ENCODE peak calls at places on chromosome 2, in five cellular contexts. One of them, this sample, is unnamed.

GRCh38 chr2:32423536-32423935 is 66.7 kb downstream of the BIRC6 start:
- DNase-seq in right lobe of liver: no peak
- DNase-seq in activated naive CD4-positive, alpha-beta T cell treated with Interleukin-2 at 50 U/mL for 16 hours: no peak
- DNase-seq in upper lobe of left lung: no peak
- DNase-seq in body of pancreas: no peak
- DNase-seq in this sample: no peak

GRCh38 chr2:120684691-120685402 is 50.8 kb upstream of the GLI2 start:
- DNase-seq in activated naive CD4-positive, alpha-beta T cell treated with Interleukin-2 at 50 U/mL for 16 hours: no peak
- DNase-seq in upper lobe of left lung: no peak
- DNase-seq in right lobe of liver: no peak
- DNase-seq in body of pancreas: no peak
- DNase-seq in this sample: peak; percentile 41

GRCh38 chr2:178469219-178469849 is 9.1 kb downstream of the FKBP7 start:
- DNase-seq in upper lobe of left lung: no peak
- DNase-seq in body of pancreas: no peak
- DNase-seq in activated naive CD4-positive, alpha-beta T cell treated with Interleukin-2 at 50 U/mL for 16 hours: no peak
- DNase-seq in right lobe of liver: no peak
- DNase-seq in this sample: no peak

GRCh38 chr2:206212673-206213513 is 53.2 kb downstream of the EEF1B2 start:
- DNase-seq in body of pancreas: no peak
- DNase-seq in activated naive CD4-positive, alpha-beta T cell treated with Interleukin-2 at 50 U/mL for 16 hours: no peak
- DNase-seq in upper lobe of left lung: no peak
- DNase-seq in right lobe of liver: no peak
- DNase-seq in this sample: peak; percentile 75

GRCh38 chr2:216312441-216312840 is 59.8 kb downstream of the MARCHF4 start:
- DNase-seq in activated naive CD4-positive, alpha-beta T cell treated with Interleukin-2 at 50 U/mL for 16 hours: no peak
- DNase-seq in upper lobe of left lung: no peak
- DNase-seq in body of pancreas: no peak
- DNase-seq in right lobe of liver: no peak
- DNase-seq in this sample: peak; percentile 60

GRCh38 chr2:188600536-188601210 is 309.0 kb downstream of the GULP1 start:
- DNase-seq in right lobe of liver: no peak
- DNase-seq in activated naive CD4-positive, alpha-beta T cell treated with Interleukin-2 at 50 U/mL for 16 hours: no peak
- DNase-seq in upper lobe of left lung: no peak
- DNase-seq in body of pancreas: no peak
- DNase-seq in this sample: peak; percentile 93

GRCh38 chr2:67649331-67650071 is 252.4 kb downstream of the ETAA1 start:
- DNase-seq in activated naive CD4-positive, alpha-beta T cell treated with Interleukin-2 at 50 U/mL for 16 hours: no peak
- DNase-seq in right lobe of liver: no peak
- DNase-seq in body of pancreas: peak; percentile 18
- DNase-seq in upper lobe of left lung: peak; percentile 2
- DNase-seq in this sample: peak; percentile 95

GRCh38 chr2:1231664-1232063 is 181.6 kb upstream of the TPO start:
- DNase-seq in right lobe of liver: no peak
- DNase-seq in upper lobe of left lung: no peak
- DNase-seq in body of pancreas: no peak
- DNase-seq in activated naive CD4-positive, alpha-beta T cell treated with Interleukin-2 at 50 U/mL for 16 hours: no peak
- DNase-seq in this sample: no peak

GRCh38 chr2:134011936-134012586 is 241.8 kb upstream of the MGAT5 start:
- DNase-seq in activated naive CD4-positive, alpha-beta T cell treated with Interleukin-2 at 50 U/mL for 16 hours: no peak
- DNase-seq in right lobe of liver: no peak
- DNase-seq in upper lobe of left lung: peak; percentile 25
- DNase-seq in body of pancreas: no peak
- DNase-seq in this sample: peak; percentile 25

GRCh38 chr2:223947711-223948205 is 2.6 kb upstream of the WDFY1 start:
- DNase-seq in upper lobe of left lung: no peak
- DNase-seq in activated naive CD4-positive, alpha-beta T cell treated with Interleukin-2 at 50 U/mL for 16 hours: no peak
- DNase-seq in right lobe of liver: no peak
- DNase-seq in body of pancreas: no peak
- DNase-seq in this sample: no peak

GRCh38 chr2:183592271-183592670 is 468.0 kb downstream of the NUP35 start:
- DNase-seq in right lobe of liver: no peak
- DNase-seq in activated naive CD4-positive, alpha-beta T cell treated with Interleukin-2 at 50 U/mL for 16 hours: no peak
- DNase-seq in upper lobe of left lung: no peak
- DNase-seq in body of pancreas: no peak
- DNase-seq in this sample: no peak

GRCh38 chr2:208249241-208249640 is 5.6 kb downstream of the IDH1 start:
- DNase-seq in right lobe of liver: no peak
- DNase-seq in upper lobe of left lung: no peak
- DNase-seq in activated naive CD4-positive, alpha-beta T cell treated with Interleukin-2 at 50 U/mL for 16 hours: no peak
- DNase-seq in body of pancreas: no peak
- DNase-seq in this sample: peak; percentile 71

GRCh38 chr2:109382236-109382930 is 231.4 kb downstream of the SEPTIN10 start:
- DNase-seq in activated naive CD4-positive, alpha-beta T cell treated with Interleukin-2 at 50 U/mL for 16 hours: no peak
- DNase-seq in upper lobe of left lung: peak; percentile 56
- DNase-seq in right lobe of liver: peak; percentile 39
- DNase-seq in body of pancreas: peak; percentile 0
- DNase-seq in this sample: no peak

GRCh38 chr2:73642338-73643018 is at the start of gene NAT8:
- DNase-seq in upper lobe of left lung: no peak
- DNase-seq in activated naive CD4-positive, alpha-beta T cell treated with Interleukin-2 at 50 U/mL for 16 hours: no peak
- DNase-seq in right lobe of liver: peak; percentile 83
- DNase-seq in body of pancreas: no peak
- DNase-seq in this sample: no peak

GRCh38 chr2:173961346-173961705 is 3.8 kb downstream of the SP3 start:
- DNase-seq in body of pancreas: no peak
- DNase-seq in upper lobe of left lung: no peak
- DNase-seq in right lobe of liver: no peak
- DNase-seq in activated naive CD4-positive, alpha-beta T cell treated with Interleukin-2 at 50 U/mL for 16 hours: no peak
- DNase-seq in this sample: peak; percentile 31

GRCh38 chr2:187003038-187003543 is 154.1 kb upstream of the ZSWIM2 start:
- DNase-seq in activated naive CD4-positive, alpha-beta T cell treated with Interleukin-2 at 50 U/mL for 16 hours: no peak
- DNase-seq in body of pancreas: no peak
- DNase-seq in upper lobe of left lung: peak; percentile 71
- DNase-seq in right lobe of liver: no peak
- DNase-seq in this sample: peak; percentile 12

GRCh38 chr2:112762276-112762675 is 2.1 kb downstream of the CKAP2L start:
- DNase-seq in right lobe of liver: no peak
- DNase-seq in upper lobe of left lung: no peak
- DNase-seq in body of pancreas: no peak
- DNase-seq in activated naive CD4-positive, alpha-beta T cell treated with Interleukin-2 at 50 U/mL for 16 hours: no peak
- DNase-seq in this sample: no peak

GRCh38 chr2:187478719-187479118 is 30.7 kb upstream of the CALCRL start:
- DNase-seq in right lobe of liver: no peak
- DNase-seq in body of pancreas: no peak
- DNase-seq in upper lobe of left lung: no peak
- DNase-seq in activated naive CD4-positive, alpha-beta T cell treated with Interleukin-2 at 50 U/mL for 16 hours: no peak
- DNase-seq in this sample: no peak